ENCODE peak calls at places on chromosome 18, in ten cellular contexts. X is LNCaP clone FGC, F is astrocyte of the spinal cord, I is lower lobe of right lung, H is tibial artery, J is H1, S is heart left ventricle, A is HCT116, R is HepG2, W is pancreas. T is an unnamed sample.
A peak's percentile ranks its signal among the peaks of the same experiment; 100 is the strongest.

GRCh38 chr18:13442451-13442850 is 223.9 kb downstream of the LDLRAD4 start:
- DNase-seq in H (no peak), F (no peak), X (no peak), R (no peak), J (no peak), S (no peak), W (no peak), I (no peak), A (no peak), T (no peak)

GRCh38 chr18:37429768-37430167 is 135.8 kb downstream of the CELF4 start:
- DNase-seq in A (peak; percentile 27), I (no peak), F (no peak), R (no peak), X (no peak), S (no peak), H (no peak), W (no peak), J (no peak), T (no peak)

GRCh38 chr18:46264255-46264654 is 160.1 kb downstream of the HAUS1 start:
- DNase-seq in X (no peak), I (no peak), S (no peak), F (peak; percentile 83), W (no peak), A (peak; percentile 16), H (no peak), R (peak; percentile 9), J (no peak), T (no peak)

GRCh38 chr18:33761363-33761762 is 183.3 kb downstream of the ASXL3 start:
- DNase-seq in R (no peak), A (no peak), F (peak; percentile 55), W (no peak), H (peak; percentile 20), J (no peak), X (no peak), S (peak; percentile 43), I (no peak), T (no peak)

GRCh38 chr18:26468931-26469340 is 79.4 kb downstream of the KCTD1 start:
- DNase-seq in I (no peak), W (no peak), R (peak; percentile 36), A (no peak), F (no peak), J (peak; percentile 73), S (no peak), H (no peak), X (no peak), T (no peak)

GRCh38 chr18:39742015-39742466 is 2176.4 kb upstream of the CELF4 start:
- DNase-seq in A (no peak), W (no peak), X (no peak), R (no peak), H (no peak), F (peak; percentile 59), S (no peak), J (no peak), I (no peak), T (no peak)

GRCh38 chr18:23537274-23537673 is 34.0 kb downstream of the RMC1 start:
- DNase-seq in F (no peak), S (no peak), J (no peak), R (no peak), H (no peak), W (no peak), I (no peak), A (no peak), X (no peak), T (no peak)

GRCh38 chr18:48724939-48725338 is 186.1 kb downstream of the CTIF start:
- DNase-seq in X (no peak), W (no peak), F (no peak), H (no peak), A (no peak), S (no peak), R (no peak), I (peak; percentile 30), J (no peak), T (no peak)

GRCh38 chr18:68714356-68714706 is 577 bp downstream of the TMX3 start:
- DNase-seq in I (peak; percentile 47), S (no peak), J (peak; percentile 48), X (no peak), W (no peak), H (peak; percentile 24), F (peak; percentile 14), R (peak; percentile 4), A (no peak), T (no peak)

GRCh38 chr18:13437801-13438506 is 219.4 kb downstream of the LDLRAD4 start:
- DNase-seq in A (no peak), H (no peak), F (no peak), X (no peak), I (no peak), S (no peak), J (no peak), W (no peak), R (no peak), T (no peak)

GRCh38 chr18:22551536-22552151 is 133.9 kb upstream of the CTAGE1 start:
- DNase-seq in F (peak; percentile 93), J (no peak), H (no peak), R (no peak), I (no peak), A (peak; percentile 27), X (no peak), S (no peak), W (peak; percentile 21), T (peak; percentile 88)

GRCh38 chr18:48412339-48412929 is 3.3 kb upstream of the ZBTB7C start:
- DNase-seq in A (peak; percentile 62), H (no peak), R (peak; percentile 56), F (no peak), I (no peak), X (no peak), J (no peak), S (no peak), W (peak; percentile 16), T (no peak)

GRCh38 chr18:12336887-12337286 is 28.8 kb downstream of the TUBB6 start:
- DNase-seq in I (no peak), W (no peak), F (peak; percentile 39), X (peak; percentile 52), R (peak; percentile 86), H (no peak), S (no peak), J (no peak), A (no peak), T (no peak)

GRCh38 chr18:12336251-12336650 is 28.2 kb downstream of the TUBB6 start:
- DNase-seq in S (no peak), F (no peak), X (peak; percentile 68), R (no peak), J (peak; percentile 63), I (no peak), H (no peak), A (no peak), W (no peak), T (no peak)

GRCh38 chr18:12333650-12334279 is 25.7 kb downstream of the TUBB6 start:
- DNase-seq in F (no peak), H (no peak), W (no peak), X (no peak), J (no peak), I (no peak), S (no peak), R (no peak), A (no peak), T (no peak)

GRCh38 chr18:12334280-12335262 is 26.5 kb downstream of the TUBB6 start:
- DNase-seq in X (no peak), F (no peak), W (no peak), A (no peak), I (no peak), R (no peak), H (no peak), S (peak; percentile 73), J (no peak), T (no peak)

GRCh38 chr18:12335503-12335902 is 27.5 kb downstream of the TUBB6 start:
- DNase-seq in F (no peak), J (no peak), A (no peak), S (no peak), R (no peak), W (no peak), I (no peak), H (no peak), X (no peak), T (no peak)
- H3K4me3 ChIP-seq in F (no peak overlapping the region), J (no peak overlapping the region), A (no peak overlapping the region), S (no peak overlapping the region), R (no peak overlapping the region), W (no peak overlapping the region), I (no peak overlapping the region), H (no peak overlapping the region), X (no peak overlapping the region), T (no peak overlapping the region)

DNA sequence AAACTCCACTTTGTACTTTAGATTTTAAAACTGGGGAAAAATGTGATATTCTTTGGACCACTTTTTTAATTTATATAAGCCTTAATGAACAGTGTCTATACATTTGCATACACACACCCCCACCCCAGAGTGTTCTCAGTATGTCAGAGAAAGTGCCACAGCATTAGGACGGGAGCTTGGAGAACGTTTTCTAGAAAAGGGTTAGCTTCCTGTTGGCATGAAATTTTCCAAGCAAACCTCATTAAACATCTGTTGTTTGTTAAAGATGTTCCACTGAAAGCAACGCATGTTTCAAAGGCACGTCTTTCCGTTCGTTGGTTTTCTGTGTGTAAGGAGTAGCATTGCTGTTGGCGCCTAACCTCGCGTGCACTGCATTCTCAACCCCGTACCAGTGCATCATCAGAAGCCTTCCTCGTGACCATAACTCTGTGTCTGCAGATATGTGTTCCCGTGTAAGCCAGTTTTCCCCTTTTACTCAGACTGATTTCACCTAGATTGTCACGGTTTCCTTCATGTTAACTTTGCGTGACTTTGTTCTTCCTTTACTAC is 228.5 kb downstream of the ALPK2 start:
- DNase-seq in S (no peak), A (no peak), F (no peak), J (no peak), R (no peak), W (no peak), H (no peak), X (peak; percentile 77), I (no peak), T (peak; percentile 35)
- TF ChIP-seq CTCF in S (no peak), A (no peak), F (no peak), J (no peak), R (no peak), W (no peak), H (no peak), X (no peak), I (no peak), T (no peak)

DNA sequence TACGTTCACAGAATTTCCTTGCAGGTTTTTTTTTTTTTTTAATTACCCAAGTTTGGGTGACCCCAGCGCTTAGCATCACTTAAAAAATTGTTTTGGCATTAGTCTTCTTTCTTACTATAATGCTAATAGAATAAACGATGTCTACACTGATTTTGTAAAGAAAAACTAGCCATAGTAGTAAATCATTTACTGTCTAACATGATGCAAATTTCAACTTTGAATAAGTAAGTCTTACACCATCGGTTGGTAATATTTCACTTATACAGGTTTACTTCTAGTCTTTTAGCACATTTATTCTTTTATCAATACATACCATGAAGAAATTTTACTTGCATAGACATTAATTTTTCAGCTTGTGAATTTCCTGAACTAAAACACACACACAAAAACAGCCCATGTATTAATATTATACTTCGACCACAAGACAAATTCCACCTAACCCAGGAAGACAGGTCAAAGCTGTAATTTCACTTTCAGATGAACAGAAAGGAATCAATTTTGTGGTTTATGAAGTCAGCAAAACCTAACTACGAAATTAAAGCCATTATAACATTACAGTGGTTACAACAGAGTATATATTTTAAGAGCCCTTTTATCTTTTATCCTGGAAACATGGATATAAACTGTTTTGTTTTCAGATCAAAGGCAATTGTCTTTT is 1.9 kb downstream of the YES1 start:
- DNase-seq in H (no peak), R (no peak), X (no peak), S (no peak), I (no peak), J (no peak), F (peak; percentile 19), A (no peak), W (no peak), T (no peak)
- H3K4me3 ChIP-seq in H (no peak overlapping the region), R (peak overlapping the region; percentile 99), X (peak overlapping the region; percentile 94), S (peak overlapping the region; percentile 80), I (peak overlapping the region; percentile 91), J (no peak overlapping the region), F (peak overlapping the region; percentile 98), A (peak overlapping the region; percentile 91), W (no peak overlapping the region), T (no peak overlapping the region)

GRCh38 chr18:41395695-41396094 is 559.3 kb upstream of the PIK3C3 start:
- DNase-seq in J (no peak), I (no peak), R (no peak), S (no peak), F (no peak), X (no peak), A (no peak), W (no peak), H (no peak), T (no peak)
- TF ChIP-seq CTCF in J (no peak), I (no peak), R (no peak), S (no peak), F (peak; percentile 17), X (peak; percentile 27), A (no peak), W (no peak), H (no peak), T (no peak)

T was measured in AG09309.